ENCODE peak calls at places on chromosomes 13 and 19, in eight cellular contexts. L is NCI-H748 treated with DMSO at 0.1 percent for 48 hours; C is fibroblast of lung; O is HCT116; R is choroid plexus epithelial cell; P is LoVo; M is COR-L47; K is activated CD8-positive, alpha-beta T cell treated with anti-CD3 and anti-CD28 coated beads for 36 hours. I is an unnamed sample.

GRCh38 chr13:114101325-114101821 is 31.1 kb downstream of the RASA3 start:
- DNase-seq in L (no peak), C (peak; percentile 39), O (no peak), R (no peak), P (no peak), M (no peak), K (no peak), I (no peak)

GRCh38 chr19:35264281-35265125 is 4.3 kb upstream of the USF2 start:
- DNase-seq in L (no peak), C (no peak), O (no peak), R (no peak), P (no peak), M (no peak), K (no peak), I (no peak)

GRCh38 chr13:100490692-100491091 is 97.9 kb downstream of the GGACT start:
- DNase-seq in L (peak; percentile 90), C (no peak), O (peak; percentile 16), R (peak; percentile 55), P (peak; percentile 44), M (peak; percentile 28), K (no peak), I (peak; percentile 60)

GRCh38 chr13:45024847-45025246 is 35.5 kb downstream of the GPALPP1 start:
- DNase-seq in L (no peak), C (no peak), O (no peak), R (no peak), P (no peak), M (no peak), K (no peak), I (no peak)

GRCh38 chr19:10548746-10549276 is 5.1 kb downstream of the ATG4D start:
- DNase-seq in L (no peak), C (no peak), O (no peak), R (no peak), P (no peak), M (no peak), K (no peak), I (no peak)

GRCh38 chr13:52003551-52003950 is 7.7 kb downstream of the ATP7B start:
- DNase-seq in L (no peak), C (no peak), O (no peak), R (no peak), P (no peak), M (no peak), K (no peak), I (no peak)

GRCh38 chr19:19384486-19384885 is 21.0 kb upstream of the GATAD2A start:
- DNase-seq in L (no peak), C (no peak), O (no peak), R (no peak), P (no peak), M (no peak), K (no peak), I (no peak)

GRCh38 chr19:46845959-46846459 is 4.6 kb downstream of the AP2S1 start:
- DNase-seq in L (no peak), C (no peak), O (no peak), R (no peak), P (no peak), M (no peak), K (no peak), I (no peak)

I was measured in NCI-H1105.